ENCODE peak calls at places on chromosomes 3 and 15, in four cellular contexts. One of them, this sample, is unnamed. For H3K27me3, the result is how much of the 10 kb centered on the place peaks cover.

GRCh38 chr3:177041021-177041729 is 156.1 kb downstream of the TBL1XR1 start:
- DNase-seq in neuronal stem cell: no peak
- DNase-seq in heart left ventricle: peak
- DNase-seq in neural progenitor cell: no peak
- DNase-seq in this sample: no peak

GRCh38 chr3:190531406-190531805 is 17.5 kb downstream of the IL1RAP start:
- DNase-seq in neural progenitor cell: no peak
- DNase-seq in neuronal stem cell: no peak
- DNase-seq in heart left ventricle: no peak
- DNase-seq in this sample: no peak

GRCh38 chr3:110436209-110436608 is 635.4 kb upstream of the NECTIN3 start:
- DNase-seq in neuronal stem cell: no peak
- DNase-seq in heart left ventricle: no peak
- DNase-seq in neural progenitor cell: no peak
- DNase-seq in this sample: no peak

GRCh38 chr3:110504401-110504800 is 567.2 kb upstream of the NECTIN3 start:
- DNase-seq in neural progenitor cell: no peak
- DNase-seq in neuronal stem cell: no peak
- DNase-seq in heart left ventricle: no peak
- DNase-seq in this sample: no peak

GRCh38 chr3:62592408-62592807 is 219.1 kb upstream of the FEZF2 start:
- DNase-seq in neural progenitor cell: no peak
- DNase-seq in heart left ventricle: no peak
- DNase-seq in neuronal stem cell: no peak
- DNase-seq in this sample: no peak

GRCh38 chr3:147937891-147938290 is 528.7 kb downstream of the ZIC1 start:
- DNase-seq in neural progenitor cell: no peak
- DNase-seq in heart left ventricle: no peak
- DNase-seq in neuronal stem cell: no peak
- DNase-seq in this sample: no peak

GRCh38 chr3:179068779-179069530 is 2.7 kb downstream of the ZMAT3 start:
- DNase-seq in heart left ventricle: no peak
- DNase-seq in neuronal stem cell: no peak
- DNase-seq in neural progenitor cell: peak
- DNase-seq in this sample: peak

GRCh38 chr3:77931272-77932009 is 891.5 kb downstream of the ROBO2 start:
- DNase-seq in neural progenitor cell: no peak
- DNase-seq in heart left ventricle: peak
- DNase-seq in neuronal stem cell: no peak
- DNase-seq in this sample: no peak

GRCh38 chr3:141387446-141388030 is 19.2 kb downstream of the ZBTB38 start:
- DNase-seq in heart left ventricle: no peak
- DNase-seq in neural progenitor cell: no peak
- DNase-seq in neuronal stem cell: no peak
- DNase-seq in this sample: no peak

GRCh38 chr3:124812291-124813265 is 74.6 kb downstream of the ITGB5 start:
- DNase-seq in neuronal stem cell: no peak
- DNase-seq in neural progenitor cell: no peak
- DNase-seq in heart left ventricle: peak
- DNase-seq in this sample: no peak

GRCh38 chr15:88022711-88023110 is 233.8 kb downstream of the NTRK3 start:
- DNase-seq in heart left ventricle: no peak
- DNase-seq in neural progenitor cell: no peak
- DNase-seq in neuronal stem cell: no peak
- DNase-seq in this sample: peak

GRCh38 chr3:17079933-17080332 is 195.2 kb downstream of the PLCL2 start:
- DNase-seq in heart left ventricle: no peak
- DNase-seq in neural progenitor cell: no peak
- DNase-seq in neuronal stem cell: no peak
- DNase-seq in this sample: no peak

GRCh38 chr3:160115387-160115786 is 109.8 kb upstream of the C3orf80 start:
- DNase-seq in heart left ventricle: no peak
- DNase-seq in neuronal stem cell: no peak
- DNase-seq in neural progenitor cell: no peak
- DNase-seq in this sample: no peak

GRCh38 chr15:25718597-25718996 is 144.5 kb downstream of the ATP10A start:
- DNase-seq in heart left ventricle: no peak
- DNase-seq in neural progenitor cell: no peak
- DNase-seq in neuronal stem cell: no peak
- DNase-seq in this sample: no peak

GRCh38 chr3:72632129-72632528 is 216.1 kb downstream of the SHQ1 start:
- DNase-seq in neural progenitor cell: no peak
- DNase-seq in heart left ventricle: no peak
- DNase-seq in neuronal stem cell: no peak
- DNase-seq in this sample: no peak

GRCh38 chr15:66100761-66101160 is 152.8 kb downstream of the MEGF11 start:
- DNase-seq in heart left ventricle: no peak
- DNase-seq in neuronal stem cell: no peak
- DNase-seq in neural progenitor cell: no peak
- DNase-seq in this sample: no peak

GRCh38 chr3:66602691-66603090 is 101.9 kb upstream of the LRIG1 start:
- DNase-seq in heart left ventricle: no peak
- DNase-seq in neural progenitor cell: no peak
- DNase-seq in neuronal stem cell: no peak
- DNase-seq in this sample: no peak

GRCh38 chr3:159548675-159549335 is 439.8 kb upstream of the IL12A start:
- DNase-seq in heart left ventricle: no peak
- DNase-seq in neural progenitor cell: no peak
- DNase-seq in neuronal stem cell: no peak
- DNase-seq in this sample: no peak

GRCh38 chr3:106435899-106436453 is 567.2 kb upstream of the CBLB start:
- DNase-seq in neural progenitor cell: no peak
- DNase-seq in heart left ventricle: no peak
- DNase-seq in neuronal stem cell: no peak
- DNase-seq in this sample: no peak

GRCh38 chr3:61650276-61650675 is 88.9 kb downstream of the PTPRG start:
- DNase-seq in neural progenitor cell: no peak
- DNase-seq in heart left ventricle: peak
- DNase-seq in neuronal stem cell: no peak
- DNase-seq in this sample: no peak

GRCh38 chr15:61994216-61994615 is 66.0 kb downstream of the VPS13C start:
- DNase-seq in neuronal stem cell: no peak
- DNase-seq in neural progenitor cell: no peak
- DNase-seq in heart left ventricle: no peak
- DNase-seq in this sample: no peak

GRCh38 chr3:46947981-46948791 is 28.4 kb downstream of the CCDC12 start:
- DNase-seq in neuronal stem cell: no peak
- DNase-seq in neural progenitor cell: no peak
- DNase-seq in heart left ventricle: peak
- DNase-seq in this sample: peak

GRCh38 chr3:134627831-134628230 is 23.0 kb downstream of the KY start:
- DNase-seq in heart left ventricle: no peak
- DNase-seq in neural progenitor cell: no peak
- DNase-seq in neuronal stem cell: no peak
- DNase-seq in this sample: peak

GRCh38 chr3:195003006-195003892 is 267.7 kb downstream of the XXYLT1 start:
- DNase-seq in neuronal stem cell: no peak
- DNase-seq in neural progenitor cell: no peak
- DNase-seq in heart left ventricle: peak
- DNase-seq in this sample: no peak

GRCh38 chr3:187725218-187725617 is 20.1 kb downstream of the BCL6 start:
- DNase-seq in heart left ventricle: no peak
- DNase-seq in neural progenitor cell: no peak
- DNase-seq in neuronal stem cell: no peak
- DNase-seq in this sample: no peak

GRCh38 chr15:29611057-29611456 is 211.2 kb downstream of the TJP1 start:
- DNase-seq in neural progenitor cell: peak
- DNase-seq in neuronal stem cell: no peak
- DNase-seq in heart left ventricle: no peak
- DNase-seq in this sample: no peak

GRCh38 chr3:175672119-175672689 is 813.1 kb downstream of the NAALADL2 start:
- DNase-seq in neuronal stem cell: no peak
- DNase-seq in heart left ventricle: no peak
- DNase-seq in neural progenitor cell: no peak
- DNase-seq in this sample: no peak

GRCh38 chr3:181329024-181329423 is 339.5 kb upstream of the DNAJC19 start:
- DNase-seq in neural progenitor cell: no peak
- DNase-seq in neuronal stem cell: no peak
- DNase-seq in heart left ventricle: no peak
- DNase-seq in this sample: no peak

DNA sequence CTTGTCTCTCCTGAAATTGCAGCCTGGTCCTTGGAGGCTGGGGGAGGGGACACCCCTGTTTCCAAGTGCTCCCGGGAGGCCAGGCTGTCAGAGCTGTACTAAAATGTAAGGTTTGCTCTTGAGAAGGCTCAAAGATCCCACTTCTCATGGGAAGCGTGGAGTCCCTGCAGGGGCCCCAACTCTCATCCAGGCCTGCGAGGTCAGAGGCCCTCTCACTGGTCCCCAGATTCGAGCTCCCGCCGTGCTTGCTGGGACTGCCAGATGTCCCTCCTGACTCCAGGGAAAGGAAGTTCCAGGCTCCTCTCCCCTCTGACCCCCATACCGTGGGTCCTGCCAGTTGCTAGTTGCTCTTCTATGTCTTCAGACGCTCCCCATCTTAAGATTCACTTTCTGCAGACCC is 14.5 kb upstream of the ANPEP start:
- DNase-seq in heart left ventricle: no peak
- DNase-seq in neuronal stem cell: no peak
- DNase-seq in neural progenitor cell: no peak
- DNase-seq in this sample: no peak
- H3K4me3 ChIP-seq in heart left ventricle: no peak
- H3K4me3 ChIP-seq in neuronal stem cell: no peak
- H3K4me3 ChIP-seq in neural progenitor cell: no peak
- H3K4me3 ChIP-seq in this sample: no peak

GRCh38 chr15:42577514-42578031 is 2.2 kb downstream of the STARD9 start:
- DNase-seq in neuronal stem cell: no peak
- DNase-seq in neural progenitor cell: no peak
- DNase-seq in heart left ventricle: no peak
- DNase-seq in this sample: peak

GRCh38 chr15:42578984-42579537 is 3.7 kb downstream of the STARD9 start:
- DNase-seq in heart left ventricle: no peak
- DNase-seq in neural progenitor cell: no peak
- DNase-seq in neuronal stem cell: no peak
- DNase-seq in this sample: no peak

GRCh38 chr15:42576040-42576594 is 711 bp downstream of the STARD9 start:
- DNase-seq in neural progenitor cell: no peak
- DNase-seq in heart left ventricle: no peak
- DNase-seq in neuronal stem cell: no peak
- DNase-seq in this sample: no peak

GRCh38 chr15:42575188-42576039 is at the start of gene STARD9:
- DNase-seq in neural progenitor cell: peak
- DNase-seq in neuronal stem cell: peak
- DNase-seq in heart left ventricle: peak
- DNase-seq in this sample: peak

DNA sequence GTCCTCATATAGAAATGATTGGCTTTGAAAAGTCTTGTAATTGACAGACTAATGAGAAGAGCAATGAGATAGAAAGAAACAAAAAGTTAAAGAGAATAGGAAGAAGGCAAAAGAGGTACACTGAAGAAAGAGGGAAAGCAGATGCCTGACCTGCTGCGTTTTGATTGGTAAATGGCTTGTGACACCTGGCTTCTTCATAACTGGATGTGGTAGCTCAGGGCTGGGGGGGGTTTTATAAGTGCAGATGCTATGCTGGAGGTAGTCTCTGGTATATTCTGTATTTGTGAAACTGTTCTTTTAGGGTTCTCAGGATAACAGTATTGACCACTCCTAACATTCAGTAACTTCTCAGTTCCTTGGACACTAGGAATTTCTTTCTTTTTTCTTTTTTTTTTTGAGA is 1.4 kb downstream of the STARD9 start:
- DNase-seq in neuronal stem cell: no peak
- DNase-seq in neural progenitor cell: no peak
- DNase-seq in heart left ventricle: no peak
- DNase-seq in this sample: no peak
- H3K27me3 ChIP-seq in neuronal stem cell: under half
- H3K27me3 ChIP-seq in neural progenitor cell: under half
- H3K27me3 ChIP-seq in heart left ventricle: under half
- H3K27me3 ChIP-seq in this sample: under half

GRCh38 chr15:40845036-40845435 is 1.2 kb downstream of the SPINT1 start:
- DNase-seq in neural progenitor cell: no peak
- DNase-seq in heart left ventricle: no peak
- DNase-seq in neuronal stem cell: no peak
- DNase-seq in this sample: no peak

GRCh38 chr15:40846846-40847224 is 3.0 kb downstream of the SPINT1 start:
- DNase-seq in neural progenitor cell: no peak
- DNase-seq in heart left ventricle: no peak
- DNase-seq in neuronal stem cell: no peak
- DNase-seq in this sample: no peak

GRCh38 chr15:40845511-40846284 is 1.9 kb downstream of the SPINT1 start:
- DNase-seq in heart left ventricle: no peak
- DNase-seq in neural progenitor cell: no peak
- DNase-seq in neuronal stem cell: no peak
- DNase-seq in this sample: no peak

GRCh38 chr15:40844543-40844981 is 714 bp downstream of the SPINT1 start:
- DNase-seq in neuronal stem cell: no peak
- DNase-seq in neural progenitor cell: peak
- DNase-seq in heart left ventricle: peak
- DNase-seq in this sample: no peak

DNA sequence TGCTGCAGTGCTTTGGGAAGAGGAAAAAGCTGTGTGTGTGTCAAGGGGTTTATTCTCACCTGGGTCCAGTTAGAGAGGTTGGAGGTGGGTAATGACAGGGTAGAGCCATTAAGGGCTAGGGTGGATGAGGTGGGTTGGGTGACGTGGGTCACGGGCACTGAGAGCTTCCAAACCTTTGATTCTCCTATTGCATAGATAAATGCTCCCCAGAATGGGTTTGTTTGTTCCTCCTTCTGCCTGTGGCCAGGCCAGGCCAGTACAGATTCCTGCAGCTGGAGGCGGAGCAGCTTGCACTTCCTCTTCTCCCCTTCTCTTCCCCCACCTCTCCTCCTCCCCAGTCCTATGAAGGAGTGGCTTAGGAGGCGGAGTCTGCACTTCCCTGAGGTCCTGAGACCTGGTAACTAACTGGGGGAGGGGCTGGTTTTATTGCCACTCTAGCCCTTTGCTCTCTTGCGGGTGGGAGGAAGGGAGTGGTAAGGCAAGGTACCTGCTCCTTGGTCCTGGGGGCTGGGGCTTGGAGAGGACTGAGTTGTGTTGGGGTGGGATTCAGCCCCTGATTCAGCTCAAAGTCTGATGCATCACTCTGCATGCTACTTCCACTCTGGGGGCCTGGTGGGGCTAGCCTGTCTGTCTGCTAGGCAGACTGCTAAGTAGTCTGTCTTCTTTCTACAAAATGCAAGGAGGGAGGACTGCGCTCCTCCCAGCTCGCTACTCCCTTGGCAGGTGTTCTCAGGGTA is 3.5 kb downstream of the SPINT1 start:
- DNase-seq in neural progenitor cell: peak
- DNase-seq in heart left ventricle: peak
- DNase-seq in neuronal stem cell: no peak
- DNase-seq in this sample: peak
- H3K4me3 ChIP-seq in neural progenitor cell: no peak
- H3K4me3 ChIP-seq in heart left ventricle: no peak
- H3K4me3 ChIP-seq in neuronal stem cell: no peak
- H3K4me3 ChIP-seq in this sample: no peak

DNA sequence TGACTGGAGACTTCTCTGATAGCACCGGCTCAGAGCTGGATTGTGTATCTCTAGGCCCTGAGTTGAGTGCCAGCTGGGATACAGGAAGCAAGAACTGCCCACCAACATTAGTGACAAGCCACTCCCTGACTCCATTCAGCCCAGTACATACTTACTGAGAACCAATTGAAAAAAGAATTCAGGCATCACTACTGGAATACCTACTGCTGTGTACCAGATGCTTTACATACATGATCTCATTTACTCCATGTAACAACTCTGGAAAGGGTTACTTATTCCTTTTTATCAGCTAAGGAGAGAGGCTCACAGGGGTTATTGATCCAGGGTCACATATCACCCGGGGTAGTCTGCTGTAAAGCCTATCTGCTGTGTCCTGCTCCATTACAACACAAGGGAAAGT is 1.3 kb upstream of the SYN2 start:
- DNase-seq in heart left ventricle: no peak
- DNase-seq in neural progenitor cell: no peak
- DNase-seq in neuronal stem cell: no peak
- DNase-seq in this sample: no peak
- H3K27me3 ChIP-seq in heart left ventricle: under half
- H3K27me3 ChIP-seq in neural progenitor cell: half or more
- H3K27me3 ChIP-seq in neuronal stem cell: half or more
- H3K27me3 ChIP-seq in this sample: under half

This sample was measured in WERI-Rb-1.